ENCODE peak calls at places on chromosomes 16 and 17, in nine cellular contexts. O is HS-5; S is stimulated activated CD4-positive, alpha-beta T cell treated with anti-CD3 and anti-CD28 coated beads, TNF-alpha, amount 100 ng/mL, for 24 hours; H is activated gamma-delta T cell treated with anti-CD3 and anti-CD28 coated beads, Interleukin-2, amount 50 U/mL, for 16 hours; Z is PC-3; J is NCI-H460; W is AG09319; A is skeletal muscle cell; N is heart right ventricle. V is an unnamed sample.

GRCh38 chr17:7351665-7352558 is at the start of gene KCTD11:
- DNase-seq in J (peak), N (peak), S (peak), A (peak), O (peak), W (peak), Z (peak), H (peak), V (peak)

GRCh38 chr16:8929086-8929748 is 34.5 kb downstream of the USP7 start:
- DNase-seq in A (no peak), W (no peak), H (no peak), S (no peak), Z (no peak), J (no peak), N (no peak), O (no peak), V (no peak)

GRCh38 chr17:40443196-40443987 is at the start of gene IGFBP4:
- DNase-seq in H (peak), Z (peak), J (peak), W (no peak), A (no peak), N (peak), S (peak), O (no peak), V (no peak)

GRCh38 chr17:17512866-17513265 is 16.7 kb upstream of the RASD1 start:
- DNase-seq in Z (no peak), N (no peak), S (no peak), A (no peak), H (no peak), J (no peak), O (no peak), W (no peak), V (no peak)

GRCh38 chr16:2854700-2855309 is 3.2 kb downstream of the PRSS22 start:
- DNase-seq in N (no peak), Z (peak), W (no peak), S (no peak), H (no peak), J (no peak), A (no peak), O (no peak), V (no peak)

GRCh38 chr17:14308965-14309879 is 8.3 kb downstream of the HS3ST3B1 start:
- DNase-seq in N (peak), A (peak), W (peak), O (peak), Z (peak), J (peak), S (peak), H (peak), V (no peak)

GRCh38 chr17:56502120-56502519 is 91.4 kb upstream of the NOG start:
- DNase-seq in J (no peak), O (no peak), H (no peak), W (no peak), S (no peak), Z (no peak), A (no peak), N (no peak), V (no peak)

GRCh38 chr16:75099738-75100615 is 16.6 kb downstream of the LDHD start:
- DNase-seq in Z (no peak), O (no peak), W (no peak), H (no peak), S (no peak), J (no peak), N (peak), A (no peak), V (no peak)

GRCh38 chr17:82956146-82956725 is 116.4 kb upstream of the ZNF750 start:
- DNase-seq in H (no peak), J (no peak), Z (no peak), N (no peak), A (no peak), O (no peak), S (no peak), W (no peak), V (no peak)

GRCh38 chr17:68611353-68612227 is 10.4 kb upstream of the FAM20A start:
- DNase-seq in S (no peak), Z (peak), J (no peak), H (no peak), A (no peak), W (no peak), O (no peak), N (no peak), V (no peak)

GRCh38 chr16:10751291-10751697 is 7.7 kb downstream of the NUBP1 start:
- DNase-seq in N (no peak), S (no peak), A (no peak), W (no peak), H (no peak), O (no peak), Z (no peak), J (no peak), V (no peak)

GRCh38 chr16:85329059-85329812 is 217.0 kb upstream of the CIBAR2 start:
- DNase-seq in N (no peak), W (no peak), Z (no peak), O (no peak), A (no peak), S (no peak), H (no peak), J (no peak), V (no peak)

GRCh38 chr17:81711814-81712467 is at the start of gene SLC25A10:
- DNase-seq in A (no peak), H (peak), O (peak), J (peak), S (peak), W (no peak), N (peak), Z (peak), V (no peak)

GRCh38 chr16:19179890-19180490 is 11.9 kb downstream of the SYT17 start:
- DNase-seq in J (peak), A (no peak), Z (peak), O (no peak), S (no peak), H (no peak), W (no peak), N (peak), V (no peak)

GRCh38 chr16:9526791-9527190 is 435.3 kb downstream of the HAPSTR1 start:
- DNase-seq in O (no peak), A (no peak), Z (no peak), W (no peak), N (no peak), H (no peak), J (no peak), S (no peak), V (no peak)

GRCh38 chr16:75377971-75378386 is 55.3 kb downstream of the CFDP1 start:
- DNase-seq in N (no peak), Z (peak), S (no peak), A (peak), O (peak), J (peak), H (no peak), W (peak), V (no peak)

GRCh38 chr16:29744541-29745101 is 1.2 kb downstream of the C16orf54 start:
- DNase-seq in O (no peak), J (no peak), Z (no peak), H (no peak), A (no peak), S (no peak), W (no peak), N (no peak), V (no peak)

GRCh38 chr17:76382803-76383644 is 1.4 kb upstream of the SPHK1 start:
- DNase-seq in N (peak), S (no peak), W (no peak), A (peak), H (peak), Z (peak), O (peak), J (no peak), V (no peak)

GRCh38 chr16:87575027-87575804 is 27.1 kb upstream of the JPH3 start:
- DNase-seq in O (no peak), W (no peak), H (no peak), Z (no peak), S (no peak), N (no peak), A (no peak), J (no peak), V (no peak)

GRCh38 chr17:72264682-72265405 is 144.0 kb downstream of the SOX9 start:
- DNase-seq in H (no peak), A (no peak), J (no peak), Z (no peak), O (no peak), N (no peak), W (no peak), S (no peak), V (no peak)

GRCh38 chr16:86565644-86566511 is 751 bp upstream of the FOXC2 start:
- DNase-seq in N (no peak), A (no peak), S (no peak), J (no peak), Z (no peak), H (no peak), O (no peak), W (no peak), V (no peak)

GRCh38 chr17:29359777-29360176 is 30.4 kb upstream of the TAOK1 start:
- DNase-seq in Z (no peak), H (no peak), W (no peak), N (no peak), J (no peak), S (no peak), A (no peak), O (no peak), V (no peak)

GRCh38 chr16:88287219-88287618 is 95.5 kb upstream of the ZNF469 start:
- DNase-seq in O (no peak), S (no peak), N (no peak), H (no peak), Z (peak), J (peak), W (no peak), A (no peak), V (no peak)

V was measured in thoracic aorta.